ENCODE peak calls at places on chromosomes 4 and X, in ten cellular contexts. G is astrocyte, R is uterus, M is AG04450, F is SJSA1, S is OCI-LY7, W is endothelial cell of umbilical vein, U is colonic mucosa, H is heart right ventricle, K is hepatocyte. L is an unnamed sample.

GRCh38 chrX:109797311-109797975 is 64.4 kb upstream of the ACSL4 start:
- DNase-seq in U (no peak), M (no peak), F (no peak), S (no peak), R (no peak), H (no peak), W (peak), G (no peak), K (no peak), L (no peak)

GRCh38 chrX:65148232-65148631 is 172.0 kb upstream of the ZC4H2 start:
- DNase-seq in U (no peak), K (no peak), F (no peak), W (no peak), H (no peak), M (no peak), R (no peak), G (no peak), S (no peak), L (no peak)

GRCh38 chr4:25863347-25863784 is 578 bp upstream of the SEL1L3 start:
- DNase-seq in F (no peak), M (no peak), S (peak), U (peak), W (no peak), H (no peak), K (peak), G (no peak), R (no peak), L (no peak)

GRCh38 chrX:43750248-43750676 is 94.2 kb downstream of the MAOA start:
- DNase-seq in K (peak), W (peak), F (peak), H (peak), U (peak), G (peak), R (peak), M (peak), S (peak), L (peak)

GRCh38 chr4:188658958-188659522 is 519.8 kb downstream of the TRIML1 start:
- DNase-seq in M (no peak), S (no peak), G (no peak), W (no peak), R (no peak), H (no peak), K (no peak), F (no peak), U (no peak), L (no peak)

GRCh38 chr4:128528177-128528576 is 240.6 kb upstream of the PGRMC2 start:
- DNase-seq in R (no peak), H (no peak), U (no peak), S (no peak), W (no peak), G (no peak), M (no peak), K (no peak), F (peak), L (no peak)

GRCh38 chr4:167274346-167274745 is 40.1 kb upstream of the SPOCK3 start:
- DNase-seq in M (no peak), G (peak), U (no peak), S (no peak), R (no peak), F (no peak), K (no peak), W (peak), H (no peak), L (no peak)

GRCh38 chr4:186881521-186882220 is 158.0 kb upstream of the FAT1 start:
- DNase-seq in S (no peak), R (no peak), W (no peak), M (peak), U (no peak), H (no peak), F (peak), K (peak), G (peak), L (no peak)

GRCh38 chr4:103098746-103099421 is 750 bp downstream of the BDH2 start:
- DNase-seq in R (no peak), M (no peak), K (peak), S (no peak), H (no peak), G (no peak), W (peak), U (no peak), F (no peak), L (no peak)

GRCh38 chr4:16843831-16844508 is 54.5 kb downstream of the LDB2 start:
- DNase-seq in W (peak), S (no peak), F (peak), H (no peak), K (peak), U (no peak), M (peak), R (no peak), G (peak), L (no peak)

GRCh38 chr4:133152330-133152791 is 3.3 kb downstream of the PCDH10 start:
- DNase-seq in R (no peak), W (no peak), F (no peak), S (no peak), H (no peak), G (peak), U (no peak), M (no peak), K (no peak), L (peak)

GRCh38 chrX:125998432-125998831 is 167.7 kb downstream of the DCAF12L2 start:
- DNase-seq in H (no peak), M (no peak), G (no peak), K (peak), F (no peak), W (peak), R (no peak), U (no peak), S (peak), L (no peak)

GRCh38 chr4:105550641-105551040 is 1.8 kb upstream of the ARHGEF38 start:
- DNase-seq in K (no peak), M (no peak), U (no peak), S (no peak), G (no peak), R (no peak), W (no peak), H (no peak), F (no peak), L (no peak)

GRCh38 chr4:121817701-121818100 is 6.0 kb downstream of the CCNA2 start:
- DNase-seq in S (no peak), K (no peak), M (no peak), F (no peak), G (no peak), H (no peak), W (no peak), R (no peak), U (no peak), L (no peak)

GRCh38 chrX:129188223-129188622 is 335.1 kb downstream of the SMARCA1 start:
- DNase-seq in K (no peak), S (no peak), U (no peak), W (no peak), G (no peak), H (no peak), M (no peak), F (no peak), R (no peak), L (no peak)

GRCh38 chrX:44651347-44651746 is 108.7 kb upstream of the FUNDC1 start:
- DNase-seq in F (no peak), K (no peak), S (no peak), W (no peak), M (no peak), G (no peak), U (no peak), R (no peak), H (no peak), L (no peak)

GRCh38 chr4:111994392-111994791 is 150.9 kb upstream of the FAM241A start:
- DNase-seq in W (no peak), H (no peak), M (no peak), S (no peak), R (no peak), K (no peak), U (no peak), G (no peak), F (no peak), L (no peak)

GRCh38 chr4:182533948-182534347 is 290.7 kb downstream of the TENM3 start:
- DNase-seq in H (no peak), K (no peak), F (peak), S (no peak), U (no peak), R (no peak), W (peak), M (no peak), G (peak), L (no peak)

GRCh38 chr4:41177016-41177415 is 37.3 kb downstream of the APBB2 start:
- DNase-seq in K (peak), F (peak), U (no peak), G (peak), W (peak), M (no peak), S (no peak), H (no peak), R (no peak), L (no peak)

GRCh38 chr4:139817657-139818452 is 152.2 kb downstream of the MGST2 start:
- DNase-seq in G (no peak), R (peak), H (no peak), K (no peak), S (no peak), U (no peak), W (no peak), M (no peak), F (no peak), L (no peak)

GRCh38 chr4:56049428-56050212 is 100.9 kb downstream of the CEP135 start:
- DNase-seq in M (no peak), W (peak), R (no peak), G (peak), S (peak), F (peak), U (peak), K (peak), H (no peak), L (peak)

GRCh38 chr4:72797486-72797885 is 228.5 kb upstream of the ADAMTS3 start:
- DNase-seq in R (no peak), G (no peak), K (no peak), H (no peak), S (no peak), U (no peak), F (no peak), W (no peak), M (no peak), L (no peak)

GRCh38 chr4:37816006-37816405 is 10.5 kb upstream of the PGM2 start:
- DNase-seq in U (no peak), K (no peak), F (no peak), G (no peak), W (no peak), M (no peak), S (no peak), H (no peak), R (no peak), L (no peak)

GRCh38 chr4:119728692-119729593 is 100.3 kb upstream of the PDE5A start:
- DNase-seq in F (peak), H (no peak), K (no peak), G (peak), W (no peak), M (no peak), S (no peak), R (no peak), U (no peak), L (no peak)

GRCh38 chr4:82741188-82741587 is 57.4 kb downstream of the SCD5 start:
- DNase-seq in H (no peak), U (no peak), W (no peak), G (no peak), R (no peak), S (no peak), K (no peak), M (no peak), F (no peak), L (no peak)

GRCh38 chr4:186743261-186743660 is 19.6 kb upstream of the FAT1 start:
- DNase-seq in H (no peak), W (no peak), U (no peak), G (no peak), S (no peak), K (no peak), F (peak), M (no peak), R (no peak), L (peak)

GRCh38 chr4:27759621-27760020 is 899.0 kb downstream of the STIM2 start:
- DNase-seq in U (no peak), G (no peak), R (no peak), H (no peak), K (no peak), M (no peak), W (no peak), F (no peak), S (no peak), L (no peak)

GRCh38 chrX:78800694-78801093 is 53.2 kb downstream of the LPAR4 start:
- DNase-seq in R (no peak), H (no peak), W (no peak), S (no peak), F (no peak), M (no peak), U (no peak), G (no peak), K (no peak), L (no peak)

GRCh38 chr4:33482773-33483172 is 2761.5 kb downstream of the ARAP2 start:
- DNase-seq in M (no peak), F (no peak), K (no peak), W (no peak), H (no peak), U (peak), S (no peak), G (no peak), R (no peak), L (no peak)

GRCh38 chr4:52651993-52652672 is 7.0 kb downstream of the USP46 start:
- DNase-seq in F (no peak), S (no peak), U (no peak), G (no peak), M (no peak), K (no peak), R (no peak), W (no peak), H (no peak), L (no peak)

GRCh38 chr4:5036239-5036638 is 15.0 kb upstream of the STK32B start:
- DNase-seq in S (peak), U (no peak), G (peak), K (peak), R (no peak), W (no peak), M (peak), F (no peak), H (no peak), L (no peak)

GRCh38 chr4:1763550-1764080 is 29.5 kb upstream of the FGFR3 start:
- DNase-seq in R (peak), U (peak), W (peak), F (no peak), S (peak), K (peak), G (no peak), H (peak), M (no peak), L (peak)
- H3K27ac ChIP-seq in R (no peak), U (no peak), W (no peak), F (no peak), S (no peak), K (peak), G (no peak), H (no peak), M (no peak), L (no peak)

GRCh38 chrX:47501226-47502071 is 18.4 kb upstream of the ZNF41 start:
- DNase-seq in U (no peak), S (peak), M (no peak), G (peak), K (no peak), H (no peak), R (no peak), W (no peak), F (no peak), L (no peak)
- H3K27ac ChIP-seq in U (no peak), S (no peak), M (peak), G (no peak), K (peak), H (no peak), R (no peak), W (no peak), F (no peak), L (no peak)

GRCh38 chr4:76589402-76589801 is 154.4 kb downstream of the SHROOM3 start:
- DNase-seq in M (no peak), F (peak), U (peak), R (no peak), K (peak), G (peak), H (no peak), W (no peak), S (no peak), L (no peak)

GRCh38 chr4:76589872-76590846 is 155.1 kb downstream of the SHROOM3 start:
- DNase-seq in F (peak), W (no peak), H (peak), R (no peak), M (peak), G (peak), U (peak), K (peak), S (no peak), L (no peak)

GRCh38 chr4:76585897-76586360 is 150.9 kb downstream of the SHROOM3 start:
- DNase-seq in G (peak), H (peak), U (peak), F (no peak), K (peak), S (no peak), M (no peak), W (peak), R (peak), L (peak)

GRCh38 chr4:76590847-76591281 is 155.8 kb downstream of the SHROOM3 start:
- DNase-seq in S (no peak), F (peak), K (no peak), H (no peak), M (no peak), U (no peak), G (peak), W (no peak), R (no peak), L (no peak)

GRCh38 chr4:76588268-76588667 is 153.2 kb downstream of the SHROOM3 start:
- DNase-seq in H (no peak), S (no peak), R (no peak), G (no peak), W (no peak), K (no peak), F (no peak), M (no peak), U (no peak), L (no peak)
- H3K27ac ChIP-seq in H (no peak), S (no peak), R (no peak), G (no peak), W (no peak), K (peak), F (peak), M (no peak), U (peak), L (no peak)

DNA sequence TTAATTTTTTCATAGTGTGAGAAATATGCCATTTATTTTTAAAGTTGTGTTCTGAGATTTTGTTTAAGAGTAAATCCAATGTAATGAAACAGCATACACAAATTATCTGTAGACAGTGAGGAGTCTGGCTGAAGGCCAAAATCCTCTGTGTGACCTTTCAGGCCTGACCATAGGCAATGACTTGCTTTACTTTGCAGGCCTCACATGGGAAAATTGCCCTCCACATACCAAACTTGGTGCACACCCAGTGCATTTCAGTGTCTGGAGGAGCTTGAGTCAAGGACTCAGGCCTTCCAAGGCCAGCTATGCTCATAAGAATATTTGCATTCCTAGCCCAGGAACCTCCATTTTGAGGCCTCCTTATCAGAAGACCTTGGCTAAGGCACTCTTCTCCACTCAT is 430.1 kb downstream of the GABRG1 start:
- DNase-seq in K (peak), H (no peak), F (no peak), R (no peak), W (no peak), G (no peak), M (no peak), U (no peak), S (no peak), L (no peak)
- H3K27ac ChIP-seq in K (no peak), H (no peak), F (no peak), R (no peak), W (no peak), G (no peak), M (no peak), U (no peak), S (no peak), L (no peak)

GRCh38 chr4:67779631-67780030 is 25.4 kb upstream of the GNRHR start:
- DNase-seq in R (no peak), S (no peak), M (no peak), K (no peak), W (no peak), H (no peak), G (peak), F (no peak), U (no peak), L (no peak)
- H3K27ac ChIP-seq in R (no peak), S (no peak), M (no peak), K (no peak), W (no peak), H (no peak), G (no peak), F (no peak), U (no peak), L (no peak)

DNA sequence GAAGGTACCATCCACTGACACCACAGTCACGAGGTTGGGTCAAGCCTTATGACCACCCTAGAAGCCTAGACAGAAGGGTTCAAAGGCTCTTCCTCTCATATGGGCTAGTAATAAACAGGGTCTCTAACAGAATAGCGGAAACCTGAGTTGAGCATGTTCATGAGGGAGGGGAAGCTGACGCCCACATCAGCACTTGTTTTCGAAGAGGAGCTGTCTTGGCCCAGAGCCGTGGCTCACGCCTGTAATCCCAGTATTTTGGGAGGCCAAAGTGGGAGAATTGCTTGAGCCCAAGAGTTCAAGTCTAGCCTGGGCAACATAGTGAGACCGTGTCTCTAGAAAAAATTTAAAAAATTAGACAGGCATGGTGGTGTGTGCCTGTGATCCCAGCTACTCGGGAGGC is 21.5 kb upstream of the TMSB4X start:
- DNase-seq in K (no peak), W (no peak), G (no peak), S (no peak), F (no peak), R (no peak), U (no peak), H (no peak), M (no peak), L (no peak)
- H3K27ac ChIP-seq in K (no peak), W (no peak), G (no peak), S (no peak), F (no peak), R (no peak), U (no peak), H (no peak), M (no peak), L (no peak)

DNA sequence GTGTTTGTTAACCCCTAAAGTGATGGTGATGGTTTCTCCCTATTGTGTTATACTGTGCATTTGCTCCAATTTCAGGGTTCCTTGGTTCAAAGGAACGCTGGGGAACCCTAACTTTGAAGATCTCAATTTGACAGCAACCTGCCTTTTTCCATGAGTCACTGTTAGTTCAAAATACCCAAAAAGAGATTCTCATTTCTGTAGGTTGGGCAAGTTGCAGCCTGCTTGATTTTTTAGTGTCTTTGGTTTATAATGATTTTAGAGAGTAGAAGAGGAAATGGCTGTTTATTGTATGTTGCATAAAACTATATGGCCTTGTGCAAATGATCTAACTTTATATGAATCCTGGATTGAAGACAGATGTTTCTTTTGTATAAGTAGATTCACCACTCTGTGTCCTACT is 23.1 kb downstream of the GAB1 start:
- DNase-seq in W (no peak), F (no peak), M (no peak), K (no peak), S (no peak), R (no peak), U (no peak), H (no peak), G (no peak), L (no peak)
- H3K27ac ChIP-seq in W (peak), F (no peak), M (peak), K (peak), S (peak), R (peak), U (peak), H (peak), G (no peak), L (no peak)

L was measured in substantia nigra.